ENCODE peak calls at places on chromosome 5, in five cellular contexts. One of them, this sample, is unnamed.

GRCh38 chr5:149310947-149311675 is 34.2 kb upstream of the GRPEL2 start:
- DNase-seq in GM06990: no peak
- DNase-seq in psoas muscle: peak; percentile 78
- DNase-seq in CD4-positive, alpha-beta T cell: no peak
- DNase-seq in GM13977: no peak
- DNase-seq in this sample: no peak

GRCh38 chr5:111017731-111018130 is 53.8 kb upstream of the TSLP start:
- DNase-seq in GM06990: no peak
- DNase-seq in psoas muscle: no peak
- DNase-seq in CD4-positive, alpha-beta T cell: no peak
- DNase-seq in GM13977: no peak
- DNase-seq in this sample: no peak

GRCh38 chr5:78512440-78512839 is 136.1 kb downstream of the LHFPL2 start:
- DNase-seq in GM06990: no peak
- DNase-seq in psoas muscle: no peak
- DNase-seq in CD4-positive, alpha-beta T cell: no peak
- DNase-seq in GM13977: no peak
- DNase-seq in this sample: no peak

GRCh38 chr5:4058899-4059298 is 463.3 kb downstream of the IRX1 start:
- DNase-seq in GM06990: no peak
- DNase-seq in psoas muscle: no peak
- DNase-seq in CD4-positive, alpha-beta T cell: no peak
- DNase-seq in GM13977: no peak
- DNase-seq in this sample: no peak

GRCh38 chr5:25119654-25120053 is 474.9 kb upstream of the CDH10 start:
- DNase-seq in GM06990: no peak
- DNase-seq in psoas muscle: no peak
- DNase-seq in CD4-positive, alpha-beta T cell: no peak
- DNase-seq in GM13977: peak; percentile 13
- DNase-seq in this sample: peak; percentile 4

GRCh38 chr5:151904921-151905320 is 19.7 kb downstream of the GLRA1 start:
- DNase-seq in GM06990: no peak
- DNase-seq in psoas muscle: no peak
- DNase-seq in CD4-positive, alpha-beta T cell: no peak
- DNase-seq in GM13977: no peak
- DNase-seq in this sample: no peak

GRCh38 chr5:116859666-116860320 is 285.2 kb upstream of the SEMA6A start:
- DNase-seq in GM06990: no peak
- DNase-seq in psoas muscle: no peak
- DNase-seq in CD4-positive, alpha-beta T cell: no peak
- DNase-seq in GM13977: no peak
- DNase-seq in this sample: no peak

GRCh38 chr5:1973391-1974013 is 90.8 kb upstream of the IRX4 start:
- DNase-seq in GM06990: no peak
- DNase-seq in psoas muscle: no peak
- DNase-seq in CD4-positive, alpha-beta T cell: no peak
- DNase-seq in GM13977: no peak
- DNase-seq in this sample: no peak

GRCh38 chr5:57327934-57328333 is 154.1 kb downstream of the GPBP1 start:
- DNase-seq in GM06990: no peak
- DNase-seq in psoas muscle: no peak
- DNase-seq in CD4-positive, alpha-beta T cell: no peak
- DNase-seq in GM13977: no peak
- DNase-seq in this sample: no peak
- TF ChIP-seq CTCF in GM06990: no peak
- TF ChIP-seq CTCF in psoas muscle: no peak
- TF ChIP-seq CTCF in CD4-positive, alpha-beta T cell: no peak
- TF ChIP-seq CTCF in GM13977: no peak
- TF ChIP-seq CTCF in this sample: no peak

DNA sequence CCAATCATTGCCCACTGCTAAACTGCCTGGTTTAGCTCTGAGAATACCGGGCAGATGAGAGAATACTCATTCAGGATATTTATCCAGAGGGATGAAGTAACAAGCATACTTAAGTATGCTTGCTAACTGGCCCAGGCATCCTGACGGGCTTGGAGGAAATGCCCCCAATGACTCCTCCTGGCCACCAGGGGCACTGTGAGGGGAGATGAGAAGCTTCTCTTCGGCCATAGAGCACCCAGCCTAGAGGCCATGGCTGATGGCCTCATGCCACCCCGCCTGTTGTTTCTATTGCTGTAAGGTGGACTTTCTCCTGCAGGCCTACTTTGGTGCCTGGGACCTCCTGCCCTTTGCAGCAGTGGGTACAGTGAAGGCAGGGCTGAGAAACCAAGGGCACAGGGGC is 134.5 kb upstream of the FSTL4 start:
- DNase-seq in GM06990: no peak
- DNase-seq in psoas muscle: no peak
- DNase-seq in CD4-positive, alpha-beta T cell: no peak
- DNase-seq in GM13977: no peak
- DNase-seq in this sample: no peak
- TF ChIP-seq CTCF in GM06990: peak; percentile 18
- TF ChIP-seq CTCF in psoas muscle: no peak
- TF ChIP-seq CTCF in CD4-positive, alpha-beta T cell: no peak
- TF ChIP-seq CTCF in GM13977: peak; percentile 34
- TF ChIP-seq CTCF in this sample: no peak

GRCh38 chr5:133738271-133738670 is 125.9 kb upstream of the FSTL4 start:
- DNase-seq in GM06990: no peak
- DNase-seq in psoas muscle: no peak
- DNase-seq in CD4-positive, alpha-beta T cell: no peak
- DNase-seq in GM13977: no peak
- DNase-seq in this sample: no peak

GRCh38 chr5:133739381-133739780 is 127.0 kb upstream of the FSTL4 start:
- DNase-seq in GM06990: no peak
- DNase-seq in psoas muscle: no peak
- DNase-seq in CD4-positive, alpha-beta T cell: no peak
- DNase-seq in GM13977: no peak
- DNase-seq in this sample: no peak

GRCh38 chr5:133735346-133735745 is 123.0 kb upstream of the FSTL4 start:
- DNase-seq in GM06990: no peak
- DNase-seq in psoas muscle: no peak
- DNase-seq in CD4-positive, alpha-beta T cell: no peak
- DNase-seq in GM13977: no peak
- DNase-seq in this sample: no peak

GRCh38 chr5:133734916-133735315 is 122.6 kb upstream of the FSTL4 start:
- DNase-seq in GM06990: no peak
- DNase-seq in psoas muscle: no peak
- DNase-seq in CD4-positive, alpha-beta T cell: no peak
- DNase-seq in GM13977: no peak
- DNase-seq in this sample: no peak

DNA sequence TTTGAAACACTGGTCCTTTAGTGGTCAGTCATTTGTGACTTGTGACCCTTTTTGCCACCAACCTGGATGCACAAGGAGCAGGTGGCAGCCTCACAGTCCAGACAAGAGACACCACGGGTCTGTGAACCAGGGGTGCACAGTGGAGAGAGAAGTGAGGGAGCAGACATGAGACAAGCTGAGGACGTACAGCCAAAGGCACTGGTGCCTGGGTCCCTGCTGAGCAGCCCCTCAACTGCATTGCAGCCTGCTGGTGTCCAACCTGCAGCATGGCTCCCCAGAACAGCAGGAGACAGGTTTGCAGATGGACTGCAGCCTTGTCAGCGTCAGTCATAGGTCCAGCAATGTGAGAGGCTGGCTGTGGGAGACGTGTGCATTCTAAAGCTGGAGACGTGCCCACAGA is 124.2 kb upstream of the FSTL4 start:
- DNase-seq in GM06990: no peak
- DNase-seq in psoas muscle: no peak
- DNase-seq in CD4-positive, alpha-beta T cell: no peak
- DNase-seq in GM13977: no peak
- DNase-seq in this sample: no peak
- TF ChIP-seq CTCF in GM06990: no peak
- TF ChIP-seq CTCF in psoas muscle: no peak
- TF ChIP-seq CTCF in CD4-positive, alpha-beta T cell: no peak
- TF ChIP-seq CTCF in GM13977: no peak
- TF ChIP-seq CTCF in this sample: no peak

DNA sequence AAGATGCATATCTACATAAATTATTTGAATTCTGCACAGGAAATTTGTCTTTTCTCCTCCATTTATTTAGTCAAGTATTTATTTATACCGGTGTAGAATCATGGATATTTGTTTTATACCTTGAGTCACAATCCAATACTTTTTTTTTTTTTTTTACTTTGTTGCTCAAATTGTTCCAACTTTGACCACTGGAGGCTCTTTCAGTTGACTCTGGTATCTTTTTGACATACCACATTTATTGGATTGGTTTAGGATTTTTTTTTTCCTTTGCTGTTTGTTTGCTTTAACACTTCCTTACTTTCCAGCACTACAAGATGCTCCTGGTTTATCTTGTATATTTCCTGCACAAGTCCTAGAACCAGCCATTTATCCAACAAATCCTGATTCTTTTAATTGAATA is 543.1 kb upstream of the RIOK2 start:
- DNase-seq in GM06990: no peak
- DNase-seq in psoas muscle: no peak
- DNase-seq in CD4-positive, alpha-beta T cell: no peak
- DNase-seq in GM13977: no peak
- DNase-seq in this sample: no peak
- TF ChIP-seq CTCF in GM06990: no peak
- TF ChIP-seq CTCF in psoas muscle: no peak
- TF ChIP-seq CTCF in CD4-positive, alpha-beta T cell: no peak
- TF ChIP-seq CTCF in GM13977: no peak
- TF ChIP-seq CTCF in this sample: no peak

GRCh38 chr5:171391996-171392577 is 4.4 kb downstream of the NPM1 start:
- DNase-seq in GM06990: no peak
- DNase-seq in psoas muscle: no peak
- DNase-seq in CD4-positive, alpha-beta T cell: no peak
- DNase-seq in GM13977: no peak
- DNase-seq in this sample: no peak

GRCh38 chr5:171395042-171395441 is 7.4 kb downstream of the NPM1 start:
- DNase-seq in GM06990: no peak
- DNase-seq in psoas muscle: no peak
- DNase-seq in CD4-positive, alpha-beta T cell: no peak
- DNase-seq in GM13977: no peak
- DNase-seq in this sample: no peak

GRCh38 chr5:171390883-171391677 is 3.4 kb downstream of the NPM1 start:
- DNase-seq in GM06990: no peak
- DNase-seq in psoas muscle: no peak
- DNase-seq in CD4-positive, alpha-beta T cell: no peak
- DNase-seq in GM13977: no peak
- DNase-seq in this sample: no peak

GRCh38 chr5:171388816-171389168 is 1.1 kb downstream of the NPM1 start:
- DNase-seq in GM06990: no peak
- DNase-seq in psoas muscle: no peak
- DNase-seq in CD4-positive, alpha-beta T cell: no peak
- DNase-seq in GM13977: peak; percentile 30
- DNase-seq in this sample: no peak

DNA sequence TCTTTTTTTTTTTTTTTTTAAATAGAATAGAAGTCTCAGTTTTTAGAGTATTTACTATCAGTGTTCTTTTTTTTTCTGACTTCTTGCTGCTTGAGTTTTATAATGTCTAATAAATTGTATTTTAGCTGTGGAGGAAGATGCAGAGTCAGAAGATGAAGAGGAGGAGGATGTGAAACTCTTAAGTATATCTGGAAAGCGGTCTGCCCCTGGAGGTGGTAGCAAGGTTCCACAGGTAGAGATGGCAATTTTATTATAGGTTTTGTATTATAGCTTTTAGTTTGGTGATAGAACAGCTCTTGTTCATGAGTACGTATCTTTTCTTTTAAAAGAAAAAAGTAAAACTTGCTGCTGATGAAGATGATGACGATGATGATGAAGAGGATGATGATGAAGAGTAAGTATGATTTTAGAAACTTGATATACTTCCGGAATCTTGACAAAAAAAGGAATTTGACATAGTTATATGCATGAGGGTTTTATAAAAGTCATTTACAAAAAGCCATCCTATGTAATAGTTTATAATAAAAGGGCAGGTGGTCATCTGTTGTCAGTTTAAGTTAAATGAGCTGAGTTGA is 5.0 kb downstream of the NPM1 start:
- DNase-seq in GM06990: no peak
- DNase-seq in psoas muscle: no peak
- DNase-seq in CD4-positive, alpha-beta T cell: no peak
- DNase-seq in GM13977: no peak
- DNase-seq in this sample: no peak
- TF ChIP-seq CTCF in GM06990: no peak
- TF ChIP-seq CTCF in psoas muscle: no peak
- TF ChIP-seq CTCF in CD4-positive, alpha-beta T cell: no peak
- TF ChIP-seq CTCF in GM13977: no peak
- TF ChIP-seq CTCF in this sample: no peak

This sample was measured in GM10248.